ENCODE peak calls at places on chromosome 10, in nine cellular contexts. V is tibial artery; F is sciatic nerve; K is NCI-H1436; I is stimulated activated CD8-positive, alpha-beta memory T cell treated with anti-CD3 and anti-CD28 coated beads, Interleukin-2, amount 100 ng/mL, for 1 hour; G is NCI-H2029; T is ELF-1; J is spleen; H is NCI-H748 treated with DMSO at 0.1 percent for 48 hours. R is an unnamed sample.

GRCh38 chr10:97180367-97180763 is 5.4 kb downstream of the SLIT1 start:
- DNase-seq in T (no peak), V (no peak), K (no peak), J (peak; percentile 47), G (no peak), F (no peak), I (no peak), H (no peak), R (no peak)

GRCh38 chr10:109866168-109866994 is 56.9 kb downstream of the XPNPEP1 start:
- DNase-seq in H (no peak), I (no peak), V (no peak), F (no peak), J (no peak), G (no peak), T (peak; percentile 42), K (no peak), R (peak; percentile 19)

GRCh38 chr10:22816298-22816653 is 101.9 kb upstream of the PIP4K2A start:
- DNase-seq in K (no peak), T (no peak), I (no peak), G (no peak), F (no peak), V (no peak), H (no peak), J (no peak), R (no peak)

GRCh38 chr10:124341768-124342135 is 77.0 kb downstream of the OAT start:
- DNase-seq in K (no peak), I (no peak), F (no peak), J (peak; percentile 68), H (no peak), T (no peak), V (no peak), G (no peak), R (no peak)

GRCh38 chr10:4691776-4692175 is 134.2 kb upstream of the AKR1E2 start:
- DNase-seq in V (no peak), H (no peak), I (no peak), K (no peak), F (no peak), T (no peak), J (no peak), G (no peak), R (no peak)

GRCh38 chr10:23343591-23344225 is 889 bp downstream of the C10orf67 start:
- DNase-seq in H (peak; percentile 43), T (peak; percentile 49), G (peak; percentile 24), F (peak; percentile 82), V (peak; percentile 22), J (peak; percentile 82), I (no peak), K (peak; percentile 72), R (no peak)

GRCh38 chr10:110150981-110151380 is 56.4 kb upstream of the MXI1 start:
- DNase-seq in G (no peak), J (no peak), T (no peak), I (no peak), F (no peak), V (no peak), H (no peak), K (no peak), R (no peak)

GRCh38 chr10:124008187-124008970 is 85.0 kb downstream of the CHST15 start:
- DNase-seq in H (no peak), T (no peak), I (no peak), J (peak; percentile 50), G (no peak), V (peak; percentile 17), F (no peak), K (no peak), R (no peak)

GRCh38 chr10:12193193-12193592 is 2.5 kb downstream of the NUDT5 start:
- DNase-seq in H (no peak), V (no peak), T (no peak), F (no peak), G (no peak), I (no peak), K (no peak), J (no peak), R (no peak)

GRCh38 chr10:78390817-78391216 is 357.2 kb downstream of the RPS24 start:
- DNase-seq in G (no peak), H (no peak), T (no peak), K (no peak), I (no peak), F (no peak), J (no peak), V (no peak), R (no peak)

GRCh38 chr10:74575191-74575720 is 251.1 kb upstream of the KAT6B start:
- DNase-seq in J (no peak), K (no peak), I (no peak), V (no peak), H (no peak), T (peak; percentile 52), G (no peak), F (no peak), R (no peak)

GRCh38 chr10:65273063-65273462 is 1652.8 kb upstream of the LRRTM3 start:
- DNase-seq in F (no peak), V (no peak), T (no peak), J (no peak), G (no peak), H (no peak), K (no peak), I (no peak), R (no peak)

GRCh38 chr10:74153123-74153522 is 2.1 kb downstream of the ADK start:
- DNase-seq in I (no peak), H (no peak), K (no peak), T (no peak), V (no peak), J (no peak), F (no peak), G (no peak), R (no peak)

GRCh38 chr10:96719850-96720421 is 378 bp downstream of the PIK3AP1 start:
- DNase-seq in G (no peak), K (no peak), T (peak; percentile 78), H (peak; percentile 28), J (peak; percentile 96), I (peak; percentile 24), V (peak; percentile 52), F (peak; percentile 80), R (peak; percentile 76)

GRCh38 chr10:117609095-117609821 is 66.7 kb downstream of the EMX2 start:
- DNase-seq in G (no peak), H (peak; percentile 22), J (no peak), K (no peak), F (no peak), I (no peak), T (no peak), V (peak; percentile 51), R (no peak)

GRCh38 chr10:78972160-78972946 is 96.4 kb upstream of the ZMIZ1 start:
- DNase-seq in H (no peak), K (no peak), F (peak; percentile 87), T (peak; percentile 77), G (no peak), I (no peak), V (peak; percentile 85), J (no peak), R (peak; percentile 11)

GRCh38 chr10:58164517-58164916 is 103.2 kb downstream of the IPMK start:
- DNase-seq in G (no peak), I (no peak), H (no peak), K (no peak), T (no peak), J (no peak), V (no peak), F (no peak), R (no peak)

GRCh38 chr10:119005377-119006043 is 24.0 kb upstream of the NANOS1 start:
- DNase-seq in G (no peak), J (no peak), H (no peak), F (no peak), V (no peak), I (no peak), T (no peak), K (no peak), R (no peak)

GRCh38 chr10:35136263-35136815 is 9.7 kb downstream of the CREM start:
- DNase-seq in K (no peak), I (no peak), G (no peak), H (no peak), J (no peak), F (no peak), V (no peak), T (no peak), R (no peak)

GRCh38 chr10:132393695-132394181 is 3.3 kb upstream of the PWWP2B start:
- DNase-seq in V (no peak), F (no peak), J (peak; percentile 77), T (no peak), H (no peak), I (no peak), G (no peak), K (no peak), R (no peak)

GRCh38 chr10:30445716-30446115 is 11.7 kb downstream of the MAP3K8 start:
- DNase-seq in I (no peak), J (no peak), K (no peak), V (no peak), F (no peak), H (no peak), T (no peak), G (no peak), R (no peak)

GRCh38 chr10:50407077-50407801 is 155.9 kb upstream of the ASAH2 start:
- DNase-seq in F (no peak), T (peak; percentile 32), H (no peak), I (no peak), K (no peak), J (no peak), V (no peak), G (no peak), R (no peak)

GRCh38 chr10:131898713-131899112 is 2.1 kb upstream of the PPP2R2D start:
- DNase-seq in K (no peak), V (no peak), I (no peak), J (peak; percentile 72), T (no peak), F (no peak), H (no peak), G (no peak), R (no peak)

GRCh38 chr10:79038841-79039201 is 29.9 kb upstream of the ZMIZ1 start:
- DNase-seq in G (no peak), H (no peak), F (peak; percentile 26), I (no peak), J (peak; percentile 47), T (peak; percentile 77), K (no peak), V (peak; percentile 9), R (no peak)

GRCh38 chr10:118674226-118674919 is 78.9 kb upstream of the PRLHR start:
- DNase-seq in K (no peak), J (no peak), I (no peak), G (no peak), V (no peak), H (no peak), T (no peak), F (no peak), R (no peak)

GRCh38 chr10:58743466-58744115 is 230.9 kb downstream of the BICC1 start:
- DNase-seq in T (no peak), K (no peak), V (no peak), I (no peak), J (no peak), F (no peak), G (no peak), H (peak; percentile 15), R (no peak)

GRCh38 chr10:126063353-126063791 is 167.0 kb downstream of the FANK1 start:
- DNase-seq in F (no peak), G (no peak), K (no peak), J (no peak), I (no peak), T (peak; percentile 43), V (no peak), H (no peak), R (no peak)

GRCh38 chr10:131808370-131808930 is 92.4 kb upstream of the PPP2R2D start:
- DNase-seq in G (no peak), I (no peak), T (no peak), V (no peak), F (no peak), K (no peak), J (no peak), H (no peak), R (no peak)

GRCh38 chr10:126387931-126388911 is at the start of gene ADAM12:
- DNase-seq in I (no peak), H (no peak), J (no peak), F (peak; percentile 65), K (no peak), T (peak; percentile 45), V (peak; percentile 36), G (no peak), R (no peak)

GRCh38 chr10:110748970-110749369 is 104.8 kb downstream of the RBM20 start:
- DNase-seq in T (no peak), J (no peak), G (no peak), I (no peak), K (no peak), V (no peak), H (no peak), F (no peak), R (no peak)

GRCh38 chr10:82282782-82283456 is 407.9 kb downstream of the NRG3 start:
- DNase-seq in K (no peak), F (no peak), J (no peak), I (no peak), T (peak; percentile 3), G (no peak), H (no peak), V (no peak), R (no peak)